ENCODE peak calls at places on chromosomes 16 and 17, in eight cellular contexts. T, I, N, A, B, V, L and M are unnamed samples.
A peak's percentile ranks its signal among the peaks of the same experiment; 100 is the strongest.

GRCh38 chr17:9199474-9200196 is 178.3 kb downstream of the NTN1 start:
- DNase-seq in B (no peak), T (no peak), A (no peak), L (no peak), V (no peak), N (no peak), I (no peak), M (no peak)

GRCh38 chr17:78219396-78220150 is 5.5 kb downstream of the BIRC5 start:
- DNase-seq in B (no peak), V (no peak), T (no peak), A (no peak), N (no peak), L (peak; percentile 30), I (no peak), M (no peak)

GRCh38 chr17:7479389-7480192 is at the start of gene ZBTB4:
- DNase-seq in A (peak; percentile 54), I (no peak), V (peak; percentile 40), N (no peak), T (peak; percentile 35), B (peak; percentile 72), L (peak; percentile 17), M (no peak)

GRCh38 chr16:10525214-10525825 is 55.1 kb downstream of the EMP2 start:
- DNase-seq in T (no peak), L (no peak), V (no peak), I (no peak), A (peak; percentile 73), B (no peak), N (no peak), M (no peak)

GRCh38 chr16:70402916-70403659 is 35.8 kb downstream of the ST3GAL2 start:
- DNase-seq in T (no peak), L (peak; percentile 17), I (no peak), A (no peak), V (no peak), B (no peak), N (no peak), M (no peak)

GRCh38 chr16:86740817-86741799 is 162.8 kb downstream of the FOXL1 start:
- DNase-seq in A (peak; percentile 38), L (peak; percentile 28), I (peak; percentile 74), B (peak; percentile 45), N (no peak), V (peak; percentile 30), T (peak; percentile 83), M (no peak)

GRCh38 chr17:65696739-65697394 is 135.4 kb upstream of the AXIN2 start:
- DNase-seq in A (no peak), L (no peak), V (no peak), T (peak; percentile 77), N (no peak), I (no peak), B (no peak), M (no peak)

GRCh38 chr16:1088295-1089170 is 7.5 kb downstream of the C1QTNF8 start:
- DNase-seq in A (no peak), V (no peak), B (no peak), T (no peak), N (no peak), L (no peak), I (no peak), M (no peak)

GRCh38 chr17:45579529-45580495 is 89.3 kb upstream of the PLEKHM1 start:
- DNase-seq in L (no peak), B (no peak), N (no peak), A (no peak), V (no peak), I (no peak), T (no peak), M (no peak)

GRCh38 chr16:21083729-21084268 is 66.8 kb downstream of the DNAH3 start:
- DNase-seq in V (peak; percentile 27), I (peak; percentile 63), L (peak; percentile 54), N (no peak), B (peak; percentile 64), T (peak; percentile 50), A (peak; percentile 73), M (peak; percentile 47)

GRCh38 chr17:57284583-57284982 is 28.3 kb downstream of the MSI2 start:
- DNase-seq in V (no peak), I (no peak), A (no peak), N (no peak), B (no peak), T (no peak), L (no peak), M (no peak)

GRCh38 chr17:76558210-76559095 is 18.6 kb downstream of the PRCD start:
- DNase-seq in V (no peak), I (no peak), A (peak; percentile 46), B (no peak), N (no peak), L (peak; percentile 30), T (peak; percentile 32), M (no peak)

GRCh38 chr17:77880702-77881450 is 77.6 kb upstream of the TNRC6C start:
- DNase-seq in V (no peak), A (no peak), L (no peak), N (no peak), I (no peak), B (no peak), T (no peak), M (no peak)

GRCh38 chr16:27515874-27516353 is 33.8 kb downstream of the GTF3C1 start:
- DNase-seq in A (peak; percentile 15), L (no peak), I (no peak), N (no peak), T (no peak), V (no peak), B (no peak), M (no peak)

GRCh38 chr16:79415983-79416641 is 184.4 kb downstream of the MAF start:
- DNase-seq in V (no peak), A (no peak), N (no peak), T (no peak), B (no peak), I (no peak), L (no peak), M (no peak)

GRCh38 chr17:2090804-2091534 is 36.1 kb downstream of the HIC1 start:
- DNase-seq in T (peak; percentile 94), L (peak; percentile 59), V (no peak), N (peak; percentile 82), A (no peak), B (peak; percentile 67), I (no peak), M (no peak)

GRCh38 chr16:17431012-17431411 is 39.7 kb downstream of the XYLT1 start:
- DNase-seq in I (no peak), V (no peak), T (peak; percentile 41), B (no peak), A (no peak), L (no peak), N (no peak), M (no peak)
- TF ChIP-seq CTCF in I (no peak), V (no peak), T (no peak), B (no peak), A (no peak), L (no peak), N (no peak), M (no peak)

GRCh38 chr17:14294876-14295275 is 6.0 kb upstream of the HS3ST3B1 start:
- DNase-seq in B (no peak), L (no peak), A (no peak), N (no peak), V (no peak), I (no peak), T (no peak), M (peak; percentile 50)
- TF ChIP-seq CTCF in B (no peak), L (peak; percentile 17), A (no peak), N (no peak), V (no peak), I (no peak), T (no peak), M (no peak)

DNA sequence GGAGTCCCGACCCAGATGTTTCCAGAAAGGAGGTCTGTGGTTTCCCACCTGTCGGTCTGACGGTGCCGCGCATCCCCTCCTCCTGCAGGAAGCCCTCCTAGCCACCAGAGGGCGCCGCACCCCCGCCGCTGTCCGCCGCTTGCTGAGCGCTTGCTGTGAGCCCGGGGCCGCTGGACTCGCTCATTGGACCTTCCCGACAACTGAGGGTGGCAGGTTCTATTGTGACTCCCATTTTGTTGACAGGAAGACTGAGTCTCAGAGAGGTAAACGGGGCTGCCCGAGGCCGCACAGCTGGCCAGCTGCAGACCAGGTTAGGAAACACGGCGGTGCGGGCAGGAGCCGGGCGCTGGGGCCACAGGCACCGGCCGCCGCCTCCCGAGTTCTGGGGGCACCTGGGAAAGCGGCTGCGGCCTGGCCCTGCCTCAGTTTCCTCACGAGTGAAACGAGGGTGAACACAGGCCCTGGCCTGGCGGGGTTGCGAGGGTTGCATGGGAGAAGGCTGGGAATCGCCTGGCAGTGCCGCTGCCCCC is 191.1 kb upstream of the CIBAR2 start:
- DNase-seq in A (peak; percentile 62), T (peak; percentile 17), L (peak; percentile 8), B (peak; percentile 68), I (no peak), N (no peak), V (peak; percentile 62), M (no peak)
- TF ChIP-seq CTCF in A (peak; percentile 62), T (peak; percentile 91), L (peak; percentile 93), B (peak; percentile 65), I (peak; percentile 92), N (peak; percentile 54), V (peak; percentile 95), M (peak; percentile 99)

DNA sequence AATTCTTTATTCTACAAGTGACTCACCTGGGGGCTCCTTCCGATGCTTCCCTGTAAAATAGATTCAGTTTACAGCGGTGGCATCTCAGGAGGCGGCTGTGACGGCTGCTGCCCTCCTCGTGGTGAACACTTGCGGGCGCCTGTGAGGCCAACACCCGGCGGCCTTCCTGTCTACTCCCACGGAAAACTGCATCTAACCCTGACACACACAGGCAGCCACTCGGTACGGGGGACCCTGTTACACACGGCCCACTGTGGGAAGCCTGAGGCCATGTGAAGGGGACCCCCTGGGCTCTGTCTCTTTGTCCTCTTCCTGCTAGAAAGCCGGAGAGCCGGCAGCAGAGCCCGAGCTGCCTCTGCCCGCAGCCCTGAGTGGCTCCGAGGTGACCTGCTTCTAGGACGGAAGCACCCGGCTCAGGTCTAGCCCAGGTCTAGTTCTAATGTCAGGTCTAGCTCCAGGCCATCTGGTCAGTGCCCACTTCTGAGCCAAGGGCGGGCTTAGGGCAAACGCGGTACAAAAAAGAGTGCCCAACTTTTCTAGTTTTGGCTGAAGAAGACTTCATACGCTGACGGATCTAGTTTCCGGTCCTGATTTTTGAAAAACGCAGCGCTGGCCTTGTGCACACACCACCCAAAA is 159.4 kb downstream of the ENGASE start:
- DNase-seq in I (no peak), A (no peak), V (no peak), N (no peak), B (no peak), T (no peak), L (no peak), M (no peak)
- TF ChIP-seq CTCF in I (no peak), A (no peak), V (no peak), N (no peak), B (no peak), T (no peak), L (no peak), M (no peak)